ENCODE peak calls at places on chromosome 22, in five cellular contexts. One of them, this sample, is unnamed.

GRCh38 chr22:28027453-28028448 is 108.7 kb upstream of the PITPNB start:
- DNase-seq in heart left ventricle: no peak
- DNase-seq in substantia nigra: no peak
- DNase-seq in caudate nucleus: no peak
- DNase-seq in left ventricle myocardium inferior: no peak
- DNase-seq in this sample: no peak

GRCh38 chr22:24486501-24486921 is 8.6 kb upstream of the UPB1 start:
- DNase-seq in heart left ventricle: no peak
- DNase-seq in substantia nigra: no peak
- DNase-seq in caudate nucleus: no peak
- DNase-seq in left ventricle myocardium inferior: no peak
- DNase-seq in this sample: no peak

GRCh38 chr22:19996694-19997384 is 19.8 kb downstream of the ARVCF start:
- DNase-seq in heart left ventricle: peak
- DNase-seq in substantia nigra: no peak
- DNase-seq in caudate nucleus: no peak
- DNase-seq in left ventricle myocardium inferior: no peak
- DNase-seq in this sample: no peak

GRCh38 chr22:37545703-37546435 is 14.4 kb upstream of the CDC42EP1 start:
- DNase-seq in heart left ventricle: peak
- DNase-seq in substantia nigra: peak
- DNase-seq in caudate nucleus: peak
- DNase-seq in left ventricle myocardium inferior: peak
- DNase-seq in this sample: peak

GRCh38 chr22:26707581-26707980 is 50.2 kb downstream of the MIAT start:
- DNase-seq in heart left ventricle: no peak
- DNase-seq in substantia nigra: no peak
- DNase-seq in caudate nucleus: no peak
- DNase-seq in left ventricle myocardium inferior: no peak
- DNase-seq in this sample: no peak

GRCh38 chr22:19068784-19069271 is 53.4 kb downstream of the DGCR2 start:
- DNase-seq in heart left ventricle: no peak
- DNase-seq in substantia nigra: no peak
- DNase-seq in caudate nucleus: no peak
- DNase-seq in left ventricle myocardium inferior: no peak
- DNase-seq in this sample: no peak

GRCh38 chr22:29353860-29354259 is 34.5 kb downstream of the AP1B1 start:
- DNase-seq in heart left ventricle: no peak
- DNase-seq in substantia nigra: no peak
- DNase-seq in caudate nucleus: no peak
- DNase-seq in left ventricle myocardium inferior: no peak
- DNase-seq in this sample: no peak

GRCh38 chr22:31812977-31813605 is 59.3 kb downstream of the DEPDC5 start:
- DNase-seq in heart left ventricle: no peak
- DNase-seq in substantia nigra: no peak
- DNase-seq in caudate nucleus: no peak
- DNase-seq in left ventricle myocardium inferior: no peak
- DNase-seq in this sample: no peak

GRCh38 chr22:45101828-45102227 is 61.9 kb upstream of the NUP50 start:
- DNase-seq in heart left ventricle: peak
- DNase-seq in substantia nigra: peak
- DNase-seq in caudate nucleus: no peak
- DNase-seq in left ventricle myocardium inferior: peak
- DNase-seq in this sample: peak

GRCh38 chr22:21642584-21643448 is 714 bp downstream of the SDF2L1 start:
- DNase-seq in heart left ventricle: peak
- DNase-seq in substantia nigra: peak
- DNase-seq in caudate nucleus: peak
- DNase-seq in left ventricle myocardium inferior: no peak
- DNase-seq in this sample: no peak

GRCh38 chr22:29205598-29206371 is at the start of gene EMID1:
- DNase-seq in heart left ventricle: no peak
- DNase-seq in substantia nigra: peak
- DNase-seq in caudate nucleus: no peak
- DNase-seq in left ventricle myocardium inferior: peak
- DNase-seq in this sample: no peak

GRCh38 chr22:17232406-17232805 is 13.2 kb upstream of the ADA2 start:
- DNase-seq in heart left ventricle: no peak
- DNase-seq in substantia nigra: peak
- DNase-seq in caudate nucleus: no peak
- DNase-seq in left ventricle myocardium inferior: no peak
- DNase-seq in this sample: no peak

GRCh38 chr22:36743591-36744412 is 32.1 kb downstream of the IFT27 start:
- DNase-seq in heart left ventricle: no peak
- DNase-seq in substantia nigra: peak
- DNase-seq in caudate nucleus: no peak
- DNase-seq in left ventricle myocardium inferior: no peak
- DNase-seq in this sample: peak

GRCh38 chr22:41742918-41743317 is 43.6 kb downstream of the MEI1 start:
- DNase-seq in heart left ventricle: no peak
- DNase-seq in substantia nigra: no peak
- DNase-seq in caudate nucleus: no peak
- DNase-seq in left ventricle myocardium inferior: no peak
- DNase-seq in this sample: no peak

GRCh38 chr22:45516163-45516562 is 13.5 kb downstream of the FBLN1 start:
- DNase-seq in heart left ventricle: no peak
- DNase-seq in substantia nigra: no peak
- DNase-seq in caudate nucleus: no peak
- DNase-seq in left ventricle myocardium inferior: no peak
- DNase-seq in this sample: no peak

GRCh38 chr22:37633082-37633692 is 6.3 kb upstream of the SH3BP1 start:
- DNase-seq in heart left ventricle: no peak
- DNase-seq in substantia nigra: no peak
- DNase-seq in caudate nucleus: no peak
- DNase-seq in left ventricle myocardium inferior: no peak
- DNase-seq in this sample: no peak

GRCh38 chr22:37501610-37502341 is 15.6 kb upstream of the MFNG start:
- DNase-seq in heart left ventricle: peak
- DNase-seq in substantia nigra: no peak
- DNase-seq in caudate nucleus: no peak
- DNase-seq in left ventricle myocardium inferior: peak
- DNase-seq in this sample: no peak

GRCh38 chr22:39144101-39144815 is 8.2 kb downstream of the CBX7 start:
- DNase-seq in heart left ventricle: no peak
- DNase-seq in substantia nigra: no peak
- DNase-seq in caudate nucleus: no peak
- DNase-seq in left ventricle myocardium inferior: no peak
- DNase-seq in this sample: no peak

GRCh38 chr22:31637375-31637937 is 24.6 kb downstream of the PISD start:
- DNase-seq in heart left ventricle: no peak
- DNase-seq in substantia nigra: no peak
- DNase-seq in caudate nucleus: no peak
- DNase-seq in left ventricle myocardium inferior: peak
- DNase-seq in this sample: no peak

GRCh38 chr22:31846161-31847115 is 92.6 kb downstream of the DEPDC5 start:
- DNase-seq in heart left ventricle: no peak
- DNase-seq in substantia nigra: peak
- DNase-seq in caudate nucleus: no peak
- DNase-seq in left ventricle myocardium inferior: no peak
- DNase-seq in this sample: no peak

GRCh38 chr22:41092023-41092817 is at the start of gene EP300:
- DNase-seq in heart left ventricle: peak
- DNase-seq in substantia nigra: peak
- DNase-seq in caudate nucleus: peak
- DNase-seq in left ventricle myocardium inferior: peak
- DNase-seq in this sample: peak

GRCh38 chr22:33811686-33812085 is 108.6 kb downstream of the LARGE1 start:
- DNase-seq in heart left ventricle: peak
- DNase-seq in substantia nigra: no peak
- DNase-seq in caudate nucleus: no peak
- DNase-seq in left ventricle myocardium inferior: peak
- DNase-seq in this sample: peak

GRCh38 chr22:50299724-50300619 is 7.5 kb downstream of the PLXNB2 start:
- DNase-seq in heart left ventricle: no peak
- DNase-seq in substantia nigra: no peak
- DNase-seq in caudate nucleus: no peak
- DNase-seq in left ventricle myocardium inferior: peak
- DNase-seq in this sample: no peak

GRCh38 chr22:26515938-26516337 is 3.7 kb upstream of the TFIP11 start:
- DNase-seq in heart left ventricle: no peak
- DNase-seq in substantia nigra: no peak
- DNase-seq in caudate nucleus: no peak
- DNase-seq in left ventricle myocardium inferior: no peak
- DNase-seq in this sample: no peak

GRCh38 chr22:29203883-29204282 is 1.8 kb upstream of the EMID1 start:
- DNase-seq in heart left ventricle: no peak
- DNase-seq in substantia nigra: no peak
- DNase-seq in caudate nucleus: no peak
- DNase-seq in left ventricle myocardium inferior: no peak
- DNase-seq in this sample: no peak

GRCh38 chr22:24510694-24511625 is 15.8 kb downstream of the UPB1 start:
- DNase-seq in heart left ventricle: no peak
- DNase-seq in substantia nigra: no peak
- DNase-seq in caudate nucleus: no peak
- DNase-seq in left ventricle myocardium inferior: peak
- DNase-seq in this sample: no peak